ENCODE peak calls at places on chromosomes 5 and 9, in ten cellular contexts. N is neural progenitor cell; Q is heart right ventricle; O is lung; I is CD8-positive, alpha-beta T cell; S is astrocyte; W is IMR-90; C is left lung; J is PC-9; Z is H9. K is an unnamed sample.

GRCh38 chr5:76443399-76443798 is 40.3 kb downstream of the IQGAP2 start:
- DNase-seq in C (no peak), Z (no peak), O (no peak), Q (no peak), N (no peak), S (no peak), J (no peak), W (no peak), I (no peak), K (no peak)

GRCh38 chr9:79603222-79603925 is 31.6 kb downstream of the TLE4 start:
- DNase-seq in Q (no peak), O (no peak), N (no peak), I (no peak), W (no peak), Z (no peak), J (no peak), C (no peak), S (peak; percentile 45), K (no peak)

GRCh38 chr9:130689937-130690700 is 3.5 kb upstream of the EXOSC2 start:
- DNase-seq in I (no peak), Z (peak; percentile 89), W (peak; percentile 94), S (peak; percentile 97), J (peak; percentile 95), O (peak; percentile 86), C (no peak), N (peak; percentile 84), Q (no peak), K (no peak)

GRCh38 chr5:168836603-168837245 is 257.6 kb upstream of the PANK3 start:
- DNase-seq in C (no peak), J (no peak), I (no peak), N (no peak), W (no peak), Q (no peak), S (no peak), Z (no peak), O (no peak), K (no peak)

GRCh38 chr5:930853-931252 is 38.2 kb downstream of the TRIP13 start:
- DNase-seq in N (no peak), J (peak; percentile 80), C (no peak), S (no peak), W (no peak), O (no peak), I (no peak), Q (no peak), Z (no peak), K (no peak)

GRCh38 chr9:120946259-120946658 is 19.7 kb upstream of the TRAF1 start:
- DNase-seq in Q (no peak), Z (no peak), C (no peak), W (peak; percentile 55), O (no peak), N (no peak), J (no peak), I (no peak), S (peak; percentile 51), K (no peak)

GRCh38 chr5:56164371-56164770 is 68.8 kb downstream of the ANKRD55 start:
- DNase-seq in C (no peak), S (no peak), N (peak; percentile 3), Q (no peak), W (no peak), J (no peak), Z (no peak), I (no peak), O (no peak), K (no peak)

GRCh38 chr5:157326440-157327023 is 60.6 kb downstream of the CYFIP2 start:
- DNase-seq in O (no peak), I (no peak), J (no peak), N (no peak), Q (no peak), C (no peak), S (no peak), W (no peak), Z (no peak), K (no peak)

GRCh38 chr5:167699434-167699833 is 592.0 kb upstream of the WWC1 start:
- DNase-seq in S (peak; percentile 100), N (peak; percentile 83), J (peak; percentile 100), C (no peak), W (peak; percentile 99), Z (peak; percentile 80), I (no peak), Q (no peak), O (no peak), K (no peak)

GRCh38 chr5:128290152-128290858 is 206.7 kb downstream of the SLC12A2 start:
- DNase-seq in O (no peak), W (peak; percentile 33), J (no peak), C (no peak), S (peak; percentile 25), N (no peak), Q (no peak), I (no peak), Z (no peak), K (no peak)

GRCh38 chr5:110625376-110625999 is 101.0 kb downstream of the TMEM232 start:
- DNase-seq in Z (no peak), C (no peak), J (peak; percentile 39), S (peak; percentile 20), Q (no peak), W (peak; percentile 52), I (no peak), O (no peak), N (peak; percentile 31), K (no peak)

GRCh38 chr9:128323192-128323730 is 622 bp downstream of the COQ4 start:
- DNase-seq in J (no peak), O (no peak), S (peak; percentile 34), C (no peak), N (no peak), Z (no peak), Q (no peak), I (no peak), W (peak; percentile 63), K (no peak)

GRCh38 chr5:135977375-135977928 is 22.7 kb upstream of the LECT2 start:
- DNase-seq in O (peak; percentile 79), C (peak; percentile 95), Z (peak; percentile 93), N (peak; percentile 86), I (peak; percentile 39), J (no peak), Q (peak; percentile 79), S (peak; percentile 61), W (peak; percentile 30), K (peak; percentile 86)

GRCh38 chr5:151904921-151905320 is 19.7 kb downstream of the GLRA1 start:
- DNase-seq in I (no peak), Z (no peak), W (no peak), S (peak; percentile 25), J (no peak), C (no peak), Q (no peak), N (no peak), O (no peak), K (no peak)

GRCh38 chr5:151901611-151902010 is 23.0 kb downstream of the GLRA1 start:
- DNase-seq in O (no peak), Q (no peak), S (no peak), C (no peak), I (no peak), N (no peak), J (no peak), Z (no peak), W (no peak), K (no peak)

GRCh38 chr5:151902215-151902614 is 22.4 kb downstream of the GLRA1 start:
- DNase-seq in Q (no peak), N (no peak), C (no peak), I (no peak), Z (no peak), J (no peak), W (no peak), S (no peak), O (no peak), K (no peak)

GRCh38 chr5:151904127-151904526 is 20.5 kb downstream of the GLRA1 start:
- DNase-seq in W (no peak), I (no peak), J (no peak), O (no peak), Z (no peak), C (no peak), N (peak; percentile 26), Q (no peak), S (no peak), K (no peak)

GRCh38 chr5:151903243-151903653 is 21.4 kb downstream of the GLRA1 start:
- DNase-seq in O (no peak), S (no peak), I (no peak), Z (peak; percentile 70), J (no peak), W (no peak), C (no peak), Q (no peak), N (peak; percentile 88), K (no peak)
- H3K4me1 ChIP-seq in O (peaks cover 2% of the 10 kb centered on the region), S (peaks cover 16% of the 10 kb centered on the region), I (no peaks in the 10 kb centered on the region), Z (peaks cover 2% of the 10 kb centered on the region), J (no peaks in the 10 kb centered on the region), W (no peaks in the 10 kb centered on the region), C (no peaks in the 10 kb centered on the region), Q (peaks cover 7% of the 10 kb centered on the region), N (peaks cover 34% of the 10 kb centered on the region), K (peaks cover 25% of the 10 kb centered on the region)

GRCh38 chr9:21121079-21121478 is 20.6 kb downstream of the IFNW1 start:
- DNase-seq in Q (no peak), O (no peak), W (no peak), J (no peak), C (no peak), S (no peak), I (no peak), Z (no peak), N (no peak), K (no peak)
- H3K27me3 ChIP-seq in Q (no peaks in the 10 kb centered on the region), O (no peaks in the 10 kb centered on the region), W (peaks cover 5% of the 10 kb centered on the region), J (no peaks in the 10 kb centered on the region), C (no peaks in the 10 kb centered on the region), S (no peaks in the 10 kb centered on the region), I (no peaks in the 10 kb centered on the region), Z (no peaks in the 10 kb centered on the region), N (no peaks in the 10 kb centered on the region), K (no peaks in the 10 kb centered on the region)

GRCh38 chr9:89745601-89746376 is 141.0 kb downstream of the GADD45G start:
- DNase-seq in N (no peak), Z (no peak), W (no peak), O (no peak), C (no peak), J (no peak), S (no peak), I (no peak), Q (no peak), K (no peak)
- H3K4me1 ChIP-seq in N (peaks cover 15% of the 10 kb centered on the region), Z (no peaks in the 10 kb centered on the region), W (no peaks in the 10 kb centered on the region), O (peaks cover 21% of the 10 kb centered on the region), C (no peaks in the 10 kb centered on the region), J (no peaks in the 10 kb centered on the region), S (no peaks in the 10 kb centered on the region), I (peaks cover 68% of the 10 kb centered on the region), Q (peaks cover 14% of the 10 kb centered on the region), K (no peaks in the 10 kb centered on the region)

GRCh38 chr5:60297658-60298057 is 402.3 kb downstream of the DEPDC1B start:
- DNase-seq in N (no peak), O (no peak), W (no peak), Z (no peak), C (no peak), S (no peak), J (no peak), I (no peak), Q (no peak), K (no peak)

GRCh38 chr5:60295423-60295822 is 401.9 kb upstream of the PDE4D start:
- DNase-seq in S (peak; percentile 15), I (no peak), N (peak; percentile 68), O (no peak), J (no peak), Q (no peak), C (no peak), W (peak; percentile 5), Z (peak; percentile 53), K (peak; percentile 63)

DNA sequence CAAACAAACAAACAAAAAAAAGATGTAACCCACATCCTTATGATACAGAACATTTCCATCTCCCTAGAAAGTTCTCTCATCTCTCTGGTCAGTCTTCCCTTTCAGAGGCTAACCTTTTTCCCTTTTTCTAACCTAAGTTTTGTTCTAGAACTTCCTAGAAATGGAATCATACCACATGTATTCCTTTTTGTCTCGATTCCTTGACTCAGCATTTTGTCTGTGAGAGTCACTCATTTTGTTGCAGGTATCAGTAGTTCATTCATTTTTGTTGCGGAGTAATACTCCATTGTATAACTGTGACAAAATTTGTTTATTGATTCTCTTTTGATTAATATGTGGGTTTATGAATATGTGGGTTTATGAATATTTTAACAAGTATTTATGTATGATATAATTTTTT is 400.0 kb upstream of the PDE4D start:
- DNase-seq in C (no peak), Z (no peak), J (no peak), O (no peak), I (no peak), Q (no peak), S (no peak), N (no peak), W (no peak), K (no peak)
- H3K27me3 ChIP-seq in C (no peaks in the 10 kb centered on the region), Z (no peaks in the 10 kb centered on the region), J (no peaks in the 10 kb centered on the region), O (no peaks in the 10 kb centered on the region), I (no peaks in the 10 kb centered on the region), Q (no peaks in the 10 kb centered on the region), S (no peaks in the 10 kb centered on the region), N (peaks cover 4% of the 10 kb centered on the region), W (no peaks in the 10 kb centered on the region), K (no peaks in the 10 kb centered on the region)

K was measured in aorta.